ENCODE peak calls at places on chromosome 16, in nine cellular contexts. One of them, this sample, is unnamed.

GRCh38 chr16:67258160-67258835 is 9.5 kb downstream of the SLC9A5 start:
- DNase-seq in naive B cell: no peak
- DNase-seq in stimulated activated CD4-positive, alpha-beta T cell treated with anti-CD3 and anti-CD28 coated beads, Interleukin-1b, Interleukin-23, amount 100 ng/mL, for 24 hours: no peak
- DNase-seq in naive thymus-derived CD4-positive, alpha-beta T cell: no peak
- DNase-seq in fibroblast of the aortic adventitia: no peak
- DNase-seq in BE2C: no peak
- DNase-seq in HEK293T: no peak
- DNase-seq in cardiac muscle cell: no peak
- DNase-seq in Peyer's patch: no peak
- DNase-seq in this sample: no peak

GRCh38 chr16:1491327-1491726 is 1.8 kb upstream of the TELO2 start:
- DNase-seq in naive thymus-derived CD4-positive, alpha-beta T cell: no peak
- DNase-seq in BE2C: no peak
- DNase-seq in HEK293T: no peak
- DNase-seq in Peyer's patch: no peak
- DNase-seq in cardiac muscle cell: no peak
- DNase-seq in stimulated activated CD4-positive, alpha-beta T cell treated with anti-CD3 and anti-CD28 coated beads, Interleukin-1b, Interleukin-23, amount 100 ng/mL, for 24 hours: no peak
- DNase-seq in naive B cell: no peak
- DNase-seq in fibroblast of the aortic adventitia: no peak
- DNase-seq in this sample: no peak

GRCh38 chr16:81697321-81697885 is 81.7 kb upstream of the PLCG2 start:
- DNase-seq in HEK293T: peak
- DNase-seq in Peyer's patch: peak
- DNase-seq in cardiac muscle cell: peak
- DNase-seq in stimulated activated CD4-positive, alpha-beta T cell treated with anti-CD3 and anti-CD28 coated beads, Interleukin-1b, Interleukin-23, amount 100 ng/mL, for 24 hours: no peak
- DNase-seq in fibroblast of the aortic adventitia: peak
- DNase-seq in BE2C: peak
- DNase-seq in naive B cell: no peak
- DNase-seq in naive thymus-derived CD4-positive, alpha-beta T cell: no peak
- DNase-seq in this sample: peak

GRCh38 chr16:28977703-28978641 is 3.4 kb downstream of the SPNS1 start:
- DNase-seq in stimulated activated CD4-positive, alpha-beta T cell treated with anti-CD3 and anti-CD28 coated beads, Interleukin-1b, Interleukin-23, amount 100 ng/mL, for 24 hours: no peak
- DNase-seq in naive thymus-derived CD4-positive, alpha-beta T cell: peak
- DNase-seq in cardiac muscle cell: no peak
- DNase-seq in fibroblast of the aortic adventitia: no peak
- DNase-seq in HEK293T: peak
- DNase-seq in Peyer's patch: no peak
- DNase-seq in BE2C: no peak
- DNase-seq in naive B cell: peak
- DNase-seq in this sample: peak

GRCh38 chr16:85445779-85446222 is 167.3 kb upstream of the GSE1 start:
- DNase-seq in HEK293T: no peak
- DNase-seq in fibroblast of the aortic adventitia: peak
- DNase-seq in cardiac muscle cell: no peak
- DNase-seq in naive B cell: no peak
- DNase-seq in Peyer's patch: no peak
- DNase-seq in stimulated activated CD4-positive, alpha-beta T cell treated with anti-CD3 and anti-CD28 coated beads, Interleukin-1b, Interleukin-23, amount 100 ng/mL, for 24 hours: no peak
- DNase-seq in naive thymus-derived CD4-positive, alpha-beta T cell: no peak
- DNase-seq in BE2C: peak
- DNase-seq in this sample: no peak

GRCh38 chr16:19559242-19559910 is 3.9 kb downstream of the VPS35L start:
- DNase-seq in stimulated activated CD4-positive, alpha-beta T cell treated with anti-CD3 and anti-CD28 coated beads, Interleukin-1b, Interleukin-23, amount 100 ng/mL, for 24 hours: peak
- DNase-seq in fibroblast of the aortic adventitia: peak
- DNase-seq in HEK293T: peak
- DNase-seq in BE2C: peak
- DNase-seq in naive B cell: peak
- DNase-seq in Peyer's patch: no peak
- DNase-seq in cardiac muscle cell: peak
- DNase-seq in naive thymus-derived CD4-positive, alpha-beta T cell: peak
- DNase-seq in this sample: peak

GRCh38 chr16:19980866-19981265 is 92.8 kb downstream of the GPR139 start:
- DNase-seq in cardiac muscle cell: peak
- DNase-seq in naive thymus-derived CD4-positive, alpha-beta T cell: no peak
- DNase-seq in BE2C: peak
- DNase-seq in HEK293T: peak
- DNase-seq in naive B cell: no peak
- DNase-seq in stimulated activated CD4-positive, alpha-beta T cell treated with anti-CD3 and anti-CD28 coated beads, Interleukin-1b, Interleukin-23, amount 100 ng/mL, for 24 hours: no peak
- DNase-seq in fibroblast of the aortic adventitia: no peak
- DNase-seq in Peyer's patch: no peak
- DNase-seq in this sample: peak

GRCh38 chr16:58026139-58026704 is 668 bp downstream of the MMP15 start:
- DNase-seq in cardiac muscle cell: peak
- DNase-seq in stimulated activated CD4-positive, alpha-beta T cell treated with anti-CD3 and anti-CD28 coated beads, Interleukin-1b, Interleukin-23, amount 100 ng/mL, for 24 hours: no peak
- DNase-seq in Peyer's patch: no peak
- DNase-seq in BE2C: peak
- DNase-seq in naive B cell: no peak
- DNase-seq in HEK293T: peak
- DNase-seq in naive thymus-derived CD4-positive, alpha-beta T cell: no peak
- DNase-seq in fibroblast of the aortic adventitia: peak
- DNase-seq in this sample: peak

GRCh38 chr16:86590501-86591144 is 12.3 kb downstream of the FOXL1 start:
- DNase-seq in Peyer's patch: no peak
- DNase-seq in HEK293T: no peak
- DNase-seq in stimulated activated CD4-positive, alpha-beta T cell treated with anti-CD3 and anti-CD28 coated beads, Interleukin-1b, Interleukin-23, amount 100 ng/mL, for 24 hours: no peak
- DNase-seq in cardiac muscle cell: peak
- DNase-seq in naive thymus-derived CD4-positive, alpha-beta T cell: no peak
- DNase-seq in BE2C: no peak
- DNase-seq in fibroblast of the aortic adventitia: peak
- DNase-seq in naive B cell: no peak
- DNase-seq in this sample: no peak

GRCh38 chr16:59604331-59604730 is 870.2 kb upstream of the GOT2 start:
- DNase-seq in BE2C: no peak
- DNase-seq in stimulated activated CD4-positive, alpha-beta T cell treated with anti-CD3 and anti-CD28 coated beads, Interleukin-1b, Interleukin-23, amount 100 ng/mL, for 24 hours: no peak
- DNase-seq in HEK293T: no peak
- DNase-seq in naive thymus-derived CD4-positive, alpha-beta T cell: no peak
- DNase-seq in Peyer's patch: no peak
- DNase-seq in naive B cell: no peak
- DNase-seq in cardiac muscle cell: peak
- DNase-seq in fibroblast of the aortic adventitia: no peak
- DNase-seq in this sample: no peak

GRCh38 chr16:4494746-4495490 is 18.7 kb downstream of the HMOX2 start:
- DNase-seq in naive B cell: no peak
- DNase-seq in naive thymus-derived CD4-positive, alpha-beta T cell: no peak
- DNase-seq in cardiac muscle cell: peak
- DNase-seq in fibroblast of the aortic adventitia: peak
- DNase-seq in Peyer's patch: no peak
- DNase-seq in BE2C: no peak
- DNase-seq in stimulated activated CD4-positive, alpha-beta T cell treated with anti-CD3 and anti-CD28 coated beads, Interleukin-1b, Interleukin-23, amount 100 ng/mL, for 24 hours: no peak
- DNase-seq in HEK293T: no peak
- DNase-seq in this sample: no peak

GRCh38 chr16:56515665-56516064 is 4.2 kb downstream of the BBS2 start:
- DNase-seq in fibroblast of the aortic adventitia: no peak
- DNase-seq in Peyer's patch: no peak
- DNase-seq in naive thymus-derived CD4-positive, alpha-beta T cell: no peak
- DNase-seq in cardiac muscle cell: no peak
- DNase-seq in stimulated activated CD4-positive, alpha-beta T cell treated with anti-CD3 and anti-CD28 coated beads, Interleukin-1b, Interleukin-23, amount 100 ng/mL, for 24 hours: no peak
- DNase-seq in naive B cell: no peak
- DNase-seq in BE2C: no peak
- DNase-seq in HEK293T: no peak
- DNase-seq in this sample: no peak

GRCh38 chr16:27515874-27516353 is 33.8 kb downstream of the GTF3C1 start:
- DNase-seq in cardiac muscle cell: peak
- DNase-seq in naive thymus-derived CD4-positive, alpha-beta T cell: no peak
- DNase-seq in stimulated activated CD4-positive, alpha-beta T cell treated with anti-CD3 and anti-CD28 coated beads, Interleukin-1b, Interleukin-23, amount 100 ng/mL, for 24 hours: peak
- DNase-seq in Peyer's patch: no peak
- DNase-seq in HEK293T: peak
- DNase-seq in fibroblast of the aortic adventitia: no peak
- DNase-seq in naive B cell: no peak
- DNase-seq in BE2C: peak
- DNase-seq in this sample: peak

GRCh38 chr16:4091638-4092037 is 24.6 kb downstream of the ADCY9 start:
- DNase-seq in BE2C: no peak
- DNase-seq in cardiac muscle cell: no peak
- DNase-seq in stimulated activated CD4-positive, alpha-beta T cell treated with anti-CD3 and anti-CD28 coated beads, Interleukin-1b, Interleukin-23, amount 100 ng/mL, for 24 hours: no peak
- DNase-seq in Peyer's patch: no peak
- DNase-seq in fibroblast of the aortic adventitia: no peak
- DNase-seq in naive B cell: no peak
- DNase-seq in HEK293T: no peak
- DNase-seq in naive thymus-derived CD4-positive, alpha-beta T cell: no peak
- DNase-seq in this sample: no peak

GRCh38 chr16:70711211-70711978 is 25.5 kb upstream of the MTSS2 start:
- DNase-seq in Peyer's patch: no peak
- DNase-seq in BE2C: no peak
- DNase-seq in naive thymus-derived CD4-positive, alpha-beta T cell: no peak
- DNase-seq in HEK293T: no peak
- DNase-seq in stimulated activated CD4-positive, alpha-beta T cell treated with anti-CD3 and anti-CD28 coated beads, Interleukin-1b, Interleukin-23, amount 100 ng/mL, for 24 hours: no peak
- DNase-seq in cardiac muscle cell: no peak
- DNase-seq in naive B cell: no peak
- DNase-seq in fibroblast of the aortic adventitia: no peak
- DNase-seq in this sample: no peak

GRCh38 chr16:17238285-17239028 is 232.3 kb downstream of the XYLT1 start:
- DNase-seq in cardiac muscle cell: no peak
- DNase-seq in BE2C: no peak
- DNase-seq in naive B cell: no peak
- DNase-seq in stimulated activated CD4-positive, alpha-beta T cell treated with anti-CD3 and anti-CD28 coated beads, Interleukin-1b, Interleukin-23, amount 100 ng/mL, for 24 hours: no peak
- DNase-seq in Peyer's patch: no peak
- DNase-seq in naive thymus-derived CD4-positive, alpha-beta T cell: no peak
- DNase-seq in HEK293T: no peak
- DNase-seq in fibroblast of the aortic adventitia: no peak
- DNase-seq in this sample: no peak

GRCh38 chr16:77558786-77559185 is 124.0 kb upstream of the ADAMTS18 start:
- DNase-seq in BE2C: no peak
- DNase-seq in Peyer's patch: no peak
- DNase-seq in fibroblast of the aortic adventitia: no peak
- DNase-seq in naive B cell: no peak
- DNase-seq in HEK293T: no peak
- DNase-seq in cardiac muscle cell: no peak
- DNase-seq in naive thymus-derived CD4-positive, alpha-beta T cell: no peak
- DNase-seq in stimulated activated CD4-positive, alpha-beta T cell treated with anti-CD3 and anti-CD28 coated beads, Interleukin-1b, Interleukin-23, amount 100 ng/mL, for 24 hours: no peak
- DNase-seq in this sample: no peak

GRCh38 chr16:7714775-7715174 is 382.1 kb downstream of the RBFOX1 start:
- DNase-seq in Peyer's patch: no peak
- DNase-seq in fibroblast of the aortic adventitia: no peak
- DNase-seq in cardiac muscle cell: no peak
- DNase-seq in naive thymus-derived CD4-positive, alpha-beta T cell: no peak
- DNase-seq in stimulated activated CD4-positive, alpha-beta T cell treated with anti-CD3 and anti-CD28 coated beads, Interleukin-1b, Interleukin-23, amount 100 ng/mL, for 24 hours: no peak
- DNase-seq in HEK293T: no peak
- DNase-seq in BE2C: no peak
- DNase-seq in naive B cell: no peak
- DNase-seq in this sample: no peak

GRCh38 chr16:46658925-46659324 is 30.1 kb downstream of the VPS35 start:
- DNase-seq in Peyer's patch: peak
- DNase-seq in stimulated activated CD4-positive, alpha-beta T cell treated with anti-CD3 and anti-CD28 coated beads, Interleukin-1b, Interleukin-23, amount 100 ng/mL, for 24 hours: no peak
- DNase-seq in fibroblast of the aortic adventitia: no peak
- DNase-seq in naive thymus-derived CD4-positive, alpha-beta T cell: no peak
- DNase-seq in naive B cell: peak
- DNase-seq in cardiac muscle cell: no peak
- DNase-seq in HEK293T: no peak
- DNase-seq in BE2C: no peak
- DNase-seq in this sample: no peak

GRCh38 chr16:19338335-19338734 is 52.8 kb downstream of the CLEC19A start:
- DNase-seq in fibroblast of the aortic adventitia: no peak
- DNase-seq in cardiac muscle cell: no peak
- DNase-seq in stimulated activated CD4-positive, alpha-beta T cell treated with anti-CD3 and anti-CD28 coated beads, Interleukin-1b, Interleukin-23, amount 100 ng/mL, for 24 hours: no peak
- DNase-seq in HEK293T: peak
- DNase-seq in BE2C: peak
- DNase-seq in naive B cell: no peak
- DNase-seq in naive thymus-derived CD4-positive, alpha-beta T cell: no peak
- DNase-seq in Peyer's patch: no peak
- DNase-seq in this sample: no peak

GRCh38 chr16:31508706-31509523 is 724 bp upstream of the RUSF1 start:
- DNase-seq in naive B cell: no peak
- DNase-seq in stimulated activated CD4-positive, alpha-beta T cell treated with anti-CD3 and anti-CD28 coated beads, Interleukin-1b, Interleukin-23, amount 100 ng/mL, for 24 hours: no peak
- DNase-seq in BE2C: no peak
- DNase-seq in cardiac muscle cell: peak
- DNase-seq in HEK293T: no peak
- DNase-seq in fibroblast of the aortic adventitia: peak
- DNase-seq in naive thymus-derived CD4-positive, alpha-beta T cell: no peak
- DNase-seq in Peyer's patch: no peak
- DNase-seq in this sample: no peak

GRCh38 chr16:85860413-85861094 is 38.4 kb upstream of the IRF8 start:
- DNase-seq in Peyer's patch: no peak
- DNase-seq in naive thymus-derived CD4-positive, alpha-beta T cell: no peak
- DNase-seq in fibroblast of the aortic adventitia: no peak
- DNase-seq in naive B cell: no peak
- DNase-seq in HEK293T: no peak
- DNase-seq in stimulated activated CD4-positive, alpha-beta T cell treated with anti-CD3 and anti-CD28 coated beads, Interleukin-1b, Interleukin-23, amount 100 ng/mL, for 24 hours: no peak
- DNase-seq in BE2C: no peak
- DNase-seq in cardiac muscle cell: no peak
- DNase-seq in this sample: no peak

This sample was measured in HT-29.